ENCODE peak calls at places on chromosome 2, in eight cellular contexts. R is B cell; W is stimulated activated CD4-positive, alpha-beta T cell treated with anti-CD3 and anti-CD28 coated beads, Interleukin-1b, Interleukin-23, amount 100 ng/mL, for 24 hours; H is hypothalamus; J is cerebellar cortex; N is activated naive CD4-positive, alpha-beta T cell treated with anti-CD3 and anti-CD28 coated beads for 36 hours; T is LoVo; G is posterior cingulate gyrus. F is an unnamed sample.

GRCh38 chr2:203574824-203575223 is 39.7 kb upstream of the RAPH1 start:
- DNase-seq in G (no peak), R (no peak), J (no peak), T (no peak), N (no peak), H (no peak), W (no peak), F (no peak)

GRCh38 chr2:26640331-26640745 is 828 bp downstream of the CIB4 start:
- DNase-seq in T (peak; percentile 26), R (no peak), W (no peak), H (no peak), J (no peak), N (no peak), G (no peak), F (peak; percentile 71)

GRCh38 chr2:65658871-65659270 is 226.5 kb upstream of the SPRED2 start:
- DNase-seq in G (no peak), T (peak; percentile 68), N (no peak), J (no peak), H (no peak), W (no peak), R (no peak), F (no peak)

GRCh38 chr2:161115605-161116097 is 44.6 kb upstream of the TANK start:
- DNase-seq in N (no peak), W (no peak), R (no peak), G (no peak), H (no peak), T (no peak), J (no peak), F (no peak)

GRCh38 chr2:224579411-224579810 is 5.8 kb downstream of the CUL3 start:
- DNase-seq in J (no peak), W (no peak), N (no peak), G (no peak), T (no peak), R (no peak), H (no peak), F (no peak)

GRCh38 chr2:128402921-128403670 is 84.4 kb upstream of the HS6ST1 start:
- DNase-seq in R (no peak), H (no peak), N (no peak), T (no peak), G (peak; percentile 48), W (no peak), J (no peak), F (no peak)

GRCh38 chr2:32231959-32232358 is 32.7 kb downstream of the NLRC4 start:
- DNase-seq in W (no peak), R (no peak), J (no peak), T (no peak), N (no peak), G (no peak), H (no peak), F (no peak)

GRCh38 chr2:69947078-69947801 is 14.2 kb downstream of the ASPRV1 start:
- DNase-seq in J (no peak), R (no peak), G (no peak), H (no peak), W (no peak), N (no peak), T (no peak), F (no peak)

GRCh38 chr2:239075918-239076727 is 228.2 kb downstream of the TWIST2 start:
- DNase-seq in J (no peak), G (no peak), R (no peak), N (no peak), W (no peak), T (peak; percentile 2), H (peak; percentile 41), F (no peak)

GRCh38 chr2:235850771-235851551 is 317.2 kb downstream of the GBX2 start:
- DNase-seq in W (no peak), R (no peak), J (no peak), T (no peak), H (no peak), N (no peak), G (no peak), F (no peak)

GRCh38 chr2:237987263-237987662 is 20.4 kb downstream of the UBE2F start:
- DNase-seq in W (no peak), H (no peak), G (no peak), N (no peak), T (no peak), R (no peak), J (no peak), F (no peak)

GRCh38 chr2:78125042-78125441 is 602.9 kb upstream of the LRRTM4 start:
- DNase-seq in G (no peak), J (no peak), W (no peak), R (no peak), H (no peak), N (no peak), T (no peak), F (no peak)

GRCh38 chr2:135471106-135471505 is 59.9 kb downstream of the ZRANB3 start:
- DNase-seq in R (no peak), T (no peak), G (no peak), W (no peak), J (no peak), N (no peak), H (no peak), F (no peak)

GRCh38 chr2:95351080-95351915 is 51.2 kb upstream of the FAHD2A start:
- DNase-seq in W (no peak), T (no peak), G (no peak), N (no peak), J (no peak), H (no peak), R (no peak), F (no peak)

GRCh38 chr2:178273787-178274360 is 79.6 kb downstream of the OSBPL6 start:
- DNase-seq in T (no peak), N (no peak), W (no peak), H (no peak), J (no peak), G (no peak), R (no peak), F (no peak)

GRCh38 chr2:120419955-120420354 is 74.0 kb downstream of the INHBB start:
- DNase-seq in N (no peak), T (no peak), G (no peak), H (no peak), J (no peak), R (no peak), W (no peak), F (no peak)